ENCODE peak calls at places on chromosome 5, in five cellular contexts. C is CD8-positive, alpha-beta T cell; K is BJ; Y is psoas muscle; I is A549. T is an unnamed sample.

GRCh38 chr5:54754878-54755277 is 230.5 kb downstream of the ESM1 start:
- DNase-seq in Y (no peak), C (no peak), I (no peak), K (no peak), T (no peak)

GRCh38 chr5:126471875-126472537 is 48.8 kb downstream of the GRAMD2B start:
- DNase-seq in C (no peak), Y (no peak), I (peak), K (peak), T (no peak)

GRCh38 chr5:154570572-154571324 is 92.7 kb upstream of the HAND1 start:
- DNase-seq in C (no peak), Y (no peak), K (no peak), I (no peak), T (no peak)

GRCh38 chr5:1746371-1747078 is 53.1 kb downstream of the MRPL36 start:
- DNase-seq in Y (peak), K (no peak), C (no peak), I (no peak), T (peak)

GRCh38 chr5:98341711-98342042 is 431.8 kb upstream of the RGMB start:
- DNase-seq in K (peak), I (no peak), Y (no peak), C (no peak), T (no peak)

GRCh38 chr5:83523926-83524325 is 52.4 kb downstream of the VCAN start:
- DNase-seq in Y (no peak), I (no peak), K (no peak), C (no peak), T (no peak)

GRCh38 chr5:73370620-73371583 is 77.7 kb downstream of the FOXD1 start:
- DNase-seq in Y (no peak), K (peak), I (peak), C (no peak), T (no peak)

GRCh38 chr5:1113805-1114586 is 2.1 kb upstream of the SLC12A7 start:
- DNase-seq in C (no peak), I (no peak), Y (no peak), K (no peak), T (no peak)

GRCh38 chr5:149268928-149269557 is 2.6 kb upstream of the AFAP1L1 start:
- DNase-seq in Y (no peak), K (no peak), C (no peak), I (peak), T (no peak)

GRCh38 chr5:176175101-176175852 is 62.9 kb upstream of the SIMC1 start:
- DNase-seq in I (no peak), Y (no peak), C (no peak), K (no peak), T (no peak)

GRCh38 chr5:119991645-119992044 is 362.3 kb downstream of the FAM170A start:
- DNase-seq in C (no peak), Y (no peak), K (no peak), I (no peak), T (no peak)

GRCh38 chr5:119255571-119256356 is 100.1 kb upstream of the TNFAIP8 start:
- DNase-seq in I (peak), K (no peak), Y (no peak), C (no peak), T (no peak)

GRCh38 chr5:67257500-67257899 is 60.9 kb upstream of the CD180 start:
- DNase-seq in I (no peak), C (no peak), Y (no peak), K (no peak), T (no peak)

GRCh38 chr5:36686881-36687280 is 80.5 kb downstream of the SLC1A3 start:
- DNase-seq in Y (no peak), I (no peak), C (no peak), K (no peak), T (no peak)

GRCh38 chr5:141822134-141822533 is 56.1 kb downstream of the PCDH1 start:
- DNase-seq in I (no peak), K (no peak), Y (no peak), C (no peak), T (no peak)

GRCh38 chr5:149138182-149138923 is 2.9 kb upstream of the ABLIM3 start:
- DNase-seq in Y (no peak), C (no peak), K (no peak), I (no peak), T (no peak)

GRCh38 chr5:157186309-157187045 is 5.8 kb downstream of the ITK start:
- DNase-seq in I (no peak), C (no peak), Y (no peak), K (no peak), T (no peak)

GRCh38 chr5:133292300-133292699 is 240.5 kb downstream of the HSPA4 start:
- DNase-seq in I (peak), Y (no peak), K (no peak), C (no peak), T (no peak)

DNA sequence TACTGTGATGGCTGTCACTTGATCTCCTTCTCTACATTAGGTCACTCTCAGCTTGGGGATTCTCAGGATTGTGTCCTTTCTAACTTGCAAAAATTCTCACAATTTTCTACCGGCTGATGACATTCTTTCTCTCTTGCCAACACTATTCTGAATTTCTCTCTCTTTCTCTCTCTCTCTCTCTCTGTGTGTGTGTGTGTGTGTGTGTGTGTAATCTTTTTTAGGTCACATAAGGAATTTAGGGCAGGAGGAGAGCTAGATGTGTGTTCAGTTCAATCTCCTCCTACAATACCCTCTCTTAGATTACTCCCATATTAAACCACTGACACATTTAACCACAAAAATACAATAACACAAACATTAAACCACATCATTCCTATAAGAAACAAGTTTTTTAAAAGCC is 242.3 kb upstream of the NREP start:
- DNase-seq in K (peak), I (no peak), Y (no peak), C (no peak), T (no peak)
- TF ChIP-seq CTCF in K (no peak), I (no peak), Y (no peak), C (no peak), T (no peak)

DNA sequence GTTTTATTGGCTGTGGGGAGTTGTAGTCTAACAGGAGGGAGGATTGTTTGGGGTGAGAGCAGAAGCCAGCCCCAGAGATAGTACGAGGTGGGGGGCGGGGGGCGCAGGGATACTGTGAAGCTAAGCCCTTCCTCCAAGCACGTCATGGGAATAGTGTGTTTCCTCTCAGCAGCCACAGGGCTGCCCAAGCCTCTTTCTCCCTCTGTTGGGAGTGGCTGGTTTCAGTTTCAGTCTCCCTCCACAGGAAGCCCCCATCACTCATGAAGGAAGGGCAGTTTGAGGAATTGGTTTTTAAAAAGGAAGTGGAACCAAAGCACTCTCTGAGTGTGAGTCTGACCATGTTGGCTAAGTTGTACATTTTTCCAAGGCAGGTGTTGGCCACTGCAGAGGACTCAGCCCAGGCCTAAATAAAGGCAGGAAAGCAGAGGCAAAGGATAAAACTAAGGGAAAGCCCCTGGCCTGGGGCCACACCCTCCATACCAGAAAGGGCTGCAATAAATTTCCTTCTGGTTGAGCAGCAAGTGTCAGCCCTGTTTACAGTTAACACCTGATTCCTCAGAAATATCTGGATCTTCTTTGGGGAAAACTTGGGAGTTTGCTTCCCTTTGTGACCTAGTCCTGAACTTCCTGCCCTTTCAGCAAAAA is 3.2 kb downstream of the RAB24 start:
- DNase-seq in I (no peak), C (no peak), Y (no peak), K (no peak), T (peak)
- H3K4me3 ChIP-seq in I (no peak), C (peak), Y (peak), K (no peak), T (no peak)

DNA sequence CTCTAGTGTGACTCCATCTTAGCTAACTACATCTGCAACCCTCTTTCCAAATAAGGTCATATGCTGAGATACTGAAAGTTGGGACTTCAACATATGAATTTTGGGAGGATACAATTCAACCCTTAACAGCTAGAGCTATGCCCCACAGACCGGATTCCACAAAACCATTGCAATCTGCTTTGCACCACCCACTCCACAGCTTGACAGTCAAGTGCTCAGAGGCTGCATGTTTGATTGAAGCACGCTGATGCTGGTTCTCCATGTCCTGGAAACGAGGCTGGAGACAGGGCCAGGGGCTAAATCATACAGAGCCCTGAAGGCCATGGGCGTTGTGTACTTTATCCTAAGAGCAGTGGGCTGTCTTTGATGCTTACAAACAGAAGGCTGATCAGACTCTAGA is 122.8 kb downstream of the MTX3 start:
- DNase-seq in C (no peak), I (no peak), Y (no peak), K (no peak), T (no peak)
- TF ChIP-seq CTCF in C (no peak), I (no peak), Y (no peak), K (no peak), T (no peak)

DNA sequence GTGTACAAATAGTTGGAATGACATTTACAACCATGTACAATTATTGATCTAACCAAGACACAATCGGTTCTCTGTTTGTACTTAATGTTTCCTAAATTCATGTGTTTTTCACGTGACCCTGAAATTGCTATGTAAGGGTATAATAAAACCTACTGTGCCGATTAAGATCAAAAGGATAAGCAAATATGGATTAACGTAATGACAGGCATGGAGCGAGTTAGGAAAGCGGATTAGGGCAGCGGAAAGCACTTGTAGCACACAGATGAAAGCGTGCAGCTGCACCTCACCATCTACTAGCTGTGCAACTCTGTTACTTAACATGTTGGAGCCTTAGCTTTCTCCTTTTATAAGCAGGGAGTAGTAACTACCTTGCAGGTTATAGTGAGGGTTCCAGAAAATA is 38.3 kb upstream of the ZFYVE16 start:
- DNase-seq in K (no peak), I (no peak), C (no peak), Y (no peak), T (no peak)
- H3K4me3 ChIP-seq in K (no peak), I (no peak), C (no peak), Y (no peak), T (no peak)

DNA sequence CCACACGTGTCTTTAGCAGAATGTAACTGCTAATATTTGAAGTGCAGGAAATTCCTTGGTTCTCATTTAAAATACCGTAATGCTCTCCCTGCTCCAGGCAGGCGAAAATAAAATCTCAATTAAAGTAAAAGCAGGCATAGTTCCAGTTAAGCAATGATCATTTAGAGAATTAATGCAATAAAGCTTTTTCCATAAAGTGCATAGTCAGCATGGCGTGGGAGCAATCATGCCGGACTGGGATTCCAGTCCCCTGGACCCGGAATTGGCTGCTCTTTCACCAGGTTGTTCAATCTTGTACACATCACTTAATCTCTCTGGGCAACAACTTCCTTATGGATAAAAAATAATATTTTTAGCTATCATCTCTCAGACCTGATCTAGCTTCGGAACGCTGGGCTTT is 445.2 kb downstream of the ZNF608 start:
- DNase-seq in C (no peak), I (no peak), Y (no peak), K (no peak), T (no peak)
- TF ChIP-seq CTCF in C (no peak), I (no peak), Y (no peak), K (no peak), T (no peak)

DNA sequence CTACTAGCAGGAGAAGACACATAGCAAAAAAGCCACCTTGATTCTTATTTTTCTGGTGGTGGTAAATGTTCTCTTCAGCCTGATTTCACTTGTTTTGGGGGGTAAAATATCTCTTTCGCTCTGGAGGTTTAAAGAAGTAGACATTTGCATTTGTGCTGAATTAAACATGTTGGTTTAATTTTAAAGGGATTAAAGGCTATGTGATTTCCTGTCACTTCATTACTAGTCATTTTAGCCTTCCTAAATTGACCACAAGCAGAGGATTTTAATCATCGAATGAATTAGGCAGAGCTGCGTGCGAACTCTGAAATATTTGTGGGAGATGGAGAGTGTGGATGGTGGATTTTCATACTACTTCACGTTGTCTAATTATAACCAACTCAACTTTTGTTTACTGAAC is 4.8 kb downstream of the RASGRF2 start:
- DNase-seq in Y (no peak), I (no peak), K (no peak), C (no peak), T (no peak)
- H3K4me3 ChIP-seq in Y (peak), I (no peak), K (no peak), C (no peak), T (no peak)

GRCh38 chr5:144598451-144599068 is 427.9 kb downstream of the KCTD16 start:
- DNase-seq in K (no peak), I (no peak), Y (no peak), C (no peak), T (no peak)
- TF ChIP-seq CTCF in K (no peak), I (no peak), Y (no peak), C (no peak), T (no peak)

GRCh38 chr5:132257131-132258101 is at the start of gene PDLIM4:
- DNase-seq in K (no peak), C (no peak), I (no peak), Y (peak), T (peak)
- H3K4me3 ChIP-seq in K (peak), C (no peak), I (no peak), Y (peak), T (peak)